ENCODE peak calls at places on chromosomes 1 and 21, in five cellular contexts. One of them, this sample, is unnamed. For H3K27me3 and H3K36me3, the result is how much of the 10 kb centered on the place peaks cover.

GRCh38 chr1:235646463-235646862 is 3.1 kb downstream of the GNG4 start:
- DNase-seq in small intestine: no peak
- DNase-seq in CD4-positive, CD25-positive, alpha-beta regulatory T cell: no peak
- DNase-seq in lower lobe of right lung: no peak
- DNase-seq in psoas muscle: no peak
- DNase-seq in this sample: no peak

GRCh38 chr1:232901255-232901654 is 49.2 kb upstream of the NTPCR start:
- DNase-seq in small intestine: peak
- DNase-seq in lower lobe of right lung: no peak
- DNase-seq in psoas muscle: no peak
- DNase-seq in CD4-positive, CD25-positive, alpha-beta regulatory T cell: peak
- DNase-seq in this sample: no peak

GRCh38 chr1:6454856-6455751 is 10.9 kb downstream of the TNFRSF25 start:
- DNase-seq in small intestine: no peak
- DNase-seq in psoas muscle: no peak
- DNase-seq in CD4-positive, CD25-positive, alpha-beta regulatory T cell: peak
- DNase-seq in lower lobe of right lung: no peak
- DNase-seq in this sample: no peak

GRCh38 chr1:28456078-28456477 is 49.8 kb upstream of the RCC1 start:
- DNase-seq in lower lobe of right lung: no peak
- DNase-seq in CD4-positive, CD25-positive, alpha-beta regulatory T cell: peak
- DNase-seq in small intestine: no peak
- DNase-seq in psoas muscle: no peak
- DNase-seq in this sample: no peak

GRCh38 chr1:93874025-93874651 is 4.9 kb downstream of the DNTTIP2 start:
- DNase-seq in lower lobe of right lung: no peak
- DNase-seq in small intestine: peak
- DNase-seq in psoas muscle: no peak
- DNase-seq in CD4-positive, CD25-positive, alpha-beta regulatory T cell: peak
- DNase-seq in this sample: no peak

GRCh38 chr1:7616076-7616833 is 154.8 kb upstream of the VAMP3 start:
- DNase-seq in CD4-positive, CD25-positive, alpha-beta regulatory T cell: peak
- DNase-seq in small intestine: peak
- DNase-seq in psoas muscle: peak
- DNase-seq in lower lobe of right lung: peak
- DNase-seq in this sample: peak

GRCh38 chr1:211326140-211326527 is 499 bp upstream of the TRAF5 start:
- DNase-seq in lower lobe of right lung: no peak
- DNase-seq in psoas muscle: no peak
- DNase-seq in CD4-positive, CD25-positive, alpha-beta regulatory T cell: no peak
- DNase-seq in small intestine: no peak
- DNase-seq in this sample: no peak

GRCh38 chr1:54219688-54220003 is 19.7 kb downstream of the MRPL37 start:
- DNase-seq in small intestine: no peak
- DNase-seq in lower lobe of right lung: no peak
- DNase-seq in CD4-positive, CD25-positive, alpha-beta regulatory T cell: no peak
- DNase-seq in psoas muscle: no peak
- DNase-seq in this sample: no peak

GRCh38 chr1:180188103-180188506 is 33.4 kb downstream of the QSOX1 start:
- DNase-seq in CD4-positive, CD25-positive, alpha-beta regulatory T cell: no peak
- DNase-seq in lower lobe of right lung: no peak
- DNase-seq in psoas muscle: peak
- DNase-seq in small intestine: peak
- DNase-seq in this sample: no peak

GRCh38 chr1:199089393-199090122 is 450.7 kb downstream of the PTPRC start:
- DNase-seq in lower lobe of right lung: no peak
- DNase-seq in small intestine: peak
- DNase-seq in CD4-positive, CD25-positive, alpha-beta regulatory T cell: peak
- DNase-seq in psoas muscle: no peak
- DNase-seq in this sample: peak

GRCh38 chr1:247605286-247605685 is at the start of gene OR2G3:
- DNase-seq in psoas muscle: no peak
- DNase-seq in small intestine: no peak
- DNase-seq in lower lobe of right lung: no peak
- DNase-seq in CD4-positive, CD25-positive, alpha-beta regulatory T cell: no peak
- DNase-seq in this sample: no peak

GRCh38 chr1:88609051-88609450 is 75.0 kb upstream of the PKN2 start:
- DNase-seq in psoas muscle: no peak
- DNase-seq in CD4-positive, CD25-positive, alpha-beta regulatory T cell: no peak
- DNase-seq in lower lobe of right lung: no peak
- DNase-seq in small intestine: peak
- DNase-seq in this sample: no peak

GRCh38 chr1:80349218-80349617 is 1342.7 kb upstream of the ADGRL4 start:
- DNase-seq in small intestine: no peak
- DNase-seq in CD4-positive, CD25-positive, alpha-beta regulatory T cell: no peak
- DNase-seq in lower lobe of right lung: no peak
- DNase-seq in psoas muscle: no peak
- DNase-seq in this sample: no peak

GRCh38 chr1:70353641-70354331 is 736 bp downstream of the ANKRD13C start:
- DNase-seq in small intestine: no peak
- DNase-seq in CD4-positive, CD25-positive, alpha-beta regulatory T cell: peak
- DNase-seq in psoas muscle: no peak
- DNase-seq in lower lobe of right lung: no peak
- DNase-seq in this sample: peak

GRCh38 chr21:43864806-43865470 is at the start of gene AGPAT3:
- DNase-seq in lower lobe of right lung: no peak
- DNase-seq in psoas muscle: no peak
- DNase-seq in CD4-positive, CD25-positive, alpha-beta regulatory T cell: peak
- DNase-seq in small intestine: no peak
- DNase-seq in this sample: peak

GRCh38 chr1:12621346-12622320 is 3.6 kb upstream of the DHRS3 start:
- DNase-seq in lower lobe of right lung: no peak
- DNase-seq in CD4-positive, CD25-positive, alpha-beta regulatory T cell: no peak
- DNase-seq in psoas muscle: no peak
- DNase-seq in small intestine: no peak
- DNase-seq in this sample: no peak

GRCh38 chr1:92527670-92528069 is 40.9 kb upstream of the GFI1 start:
- DNase-seq in small intestine: no peak
- DNase-seq in lower lobe of right lung: no peak
- DNase-seq in CD4-positive, CD25-positive, alpha-beta regulatory T cell: no peak
- DNase-seq in psoas muscle: no peak
- DNase-seq in this sample: no peak
- H3K27me3 ChIP-seq in small intestine: under half
- H3K27me3 ChIP-seq in lower lobe of right lung: under half
- H3K27me3 ChIP-seq in CD4-positive, CD25-positive, alpha-beta regulatory T cell: under half
- H3K27me3 ChIP-seq in psoas muscle: under half
- H3K27me3 ChIP-seq in this sample: under half

GRCh38 chr1:173489149-173489600 is 12.0 kb downstream of the PRDX6 start:
- DNase-seq in CD4-positive, CD25-positive, alpha-beta regulatory T cell: no peak
- DNase-seq in psoas muscle: no peak
- DNase-seq in lower lobe of right lung: no peak
- DNase-seq in small intestine: no peak
- DNase-seq in this sample: no peak

GRCh38 chr1:173482683-173483082 is 5.5 kb downstream of the PRDX6 start:
- DNase-seq in psoas muscle: no peak
- DNase-seq in lower lobe of right lung: no peak
- DNase-seq in small intestine: no peak
- DNase-seq in CD4-positive, CD25-positive, alpha-beta regulatory T cell: no peak
- DNase-seq in this sample: no peak

GRCh38 chr1:173481195-173481772 is 4.1 kb downstream of the PRDX6 start:
- DNase-seq in CD4-positive, CD25-positive, alpha-beta regulatory T cell: no peak
- DNase-seq in lower lobe of right lung: no peak
- DNase-seq in small intestine: peak
- DNase-seq in psoas muscle: no peak
- DNase-seq in this sample: no peak

GRCh38 chr1:173488001-173488400 is 10.9 kb downstream of the PRDX6 start:
- DNase-seq in small intestine: no peak
- DNase-seq in psoas muscle: no peak
- DNase-seq in CD4-positive, CD25-positive, alpha-beta regulatory T cell: no peak
- DNase-seq in lower lobe of right lung: no peak
- DNase-seq in this sample: no peak

DNA sequence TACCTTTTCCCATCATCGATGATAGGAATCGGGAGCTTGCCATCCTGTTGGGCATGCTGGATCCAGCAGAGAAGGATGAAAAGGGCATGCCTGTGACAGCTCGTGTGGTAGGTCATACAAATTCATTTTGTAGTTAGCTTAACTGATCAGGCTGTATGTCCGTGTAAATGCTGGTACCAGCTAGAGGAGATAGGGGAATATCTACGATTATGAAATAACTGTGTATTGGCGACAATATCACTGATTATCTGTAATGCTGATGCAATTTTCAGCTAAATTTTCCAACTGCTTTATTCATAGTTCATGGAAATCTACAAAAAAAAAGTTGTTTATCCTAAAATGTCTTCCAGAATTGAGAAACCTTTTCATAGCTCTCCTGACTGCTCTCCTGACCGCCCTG is 8.3 kb downstream of the PRDX6 start:
- DNase-seq in small intestine: no peak
- DNase-seq in psoas muscle: no peak
- DNase-seq in CD4-positive, CD25-positive, alpha-beta regulatory T cell: no peak
- DNase-seq in lower lobe of right lung: no peak
- DNase-seq in this sample: no peak
- H3K36me3 ChIP-seq in small intestine: under half
- H3K36me3 ChIP-seq in psoas muscle: under half
- H3K36me3 ChIP-seq in CD4-positive, CD25-positive, alpha-beta regulatory T cell: half or more
- H3K36me3 ChIP-seq in lower lobe of right lung: half or more
- H3K36me3 ChIP-seq in this sample: under half

GRCh38 chr1:22139066-22139594 is 3.8 kb downstream of the WNT4 start:
- DNase-seq in psoas muscle: no peak
- DNase-seq in CD4-positive, CD25-positive, alpha-beta regulatory T cell: no peak
- DNase-seq in lower lobe of right lung: no peak
- DNase-seq in small intestine: no peak
- DNase-seq in this sample: no peak
- H3K27me3 ChIP-seq in psoas muscle: under half
- H3K27me3 ChIP-seq in CD4-positive, CD25-positive, alpha-beta regulatory T cell: under half
- H3K27me3 ChIP-seq in lower lobe of right lung: under half
- H3K27me3 ChIP-seq in small intestine: under half
- H3K27me3 ChIP-seq in this sample: under half

DNA sequence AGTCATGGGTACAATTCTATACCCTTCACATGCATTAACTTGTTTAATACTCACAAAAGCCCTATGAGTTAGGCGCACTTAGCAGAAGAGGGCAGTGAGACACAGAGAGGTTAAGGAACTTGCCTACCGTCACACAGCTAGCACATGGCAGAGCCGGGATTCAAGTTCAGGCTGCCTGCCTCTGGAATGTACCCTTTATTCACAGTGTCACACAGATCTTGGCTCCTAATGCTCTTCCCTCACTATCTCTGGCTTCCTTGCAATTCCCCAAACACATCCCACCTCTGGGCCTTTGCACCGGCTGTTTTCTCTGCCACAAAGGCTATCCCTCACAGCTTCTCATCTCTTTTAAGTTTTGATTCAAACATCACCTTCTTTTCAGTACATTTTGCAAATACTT is 25.1 kb downstream of the COL16A1 start:
- DNase-seq in lower lobe of right lung: no peak
- DNase-seq in small intestine: no peak
- DNase-seq in psoas muscle: no peak
- DNase-seq in CD4-positive, CD25-positive, alpha-beta regulatory T cell: no peak
- DNase-seq in this sample: no peak
- H3K36me3 ChIP-seq in lower lobe of right lung: under half
- H3K36me3 ChIP-seq in small intestine: under half
- H3K36me3 ChIP-seq in psoas muscle: under half
- H3K36me3 ChIP-seq in CD4-positive, CD25-positive, alpha-beta regulatory T cell: under half
- H3K36me3 ChIP-seq in this sample: under half

This sample was measured in naive thymus-derived CD4-positive, alpha-beta T cell.